ENCODE peak calls at places on chromosomes 1 and 21, in six cellular contexts. T is GM23338, X is neural progenitor cell, G is mammary epithelial cell, C is keratinocyte, F is HCT116. V is an unnamed sample.

GRCh38 chr1:155069551-155070391 is 6.2 kb downstream of the EFNA4 start:
- DNase-seq in T (peak; percentile 76), X (peak; percentile 60), G (no peak), C (no peak), F (no peak), V (no peak)

GRCh38 chr1:30106125-30106524 is 617.3 kb downstream of the MATN1 start:
- DNase-seq in T (peak; percentile 86), X (peak; percentile 82), G (no peak), C (no peak), F (no peak), V (peak; percentile 16)

GRCh38 chr1:89259283-89259971 is 13.2 kb downstream of the GBP5 start:
- DNase-seq in T (no peak), X (no peak), G (no peak), C (no peak), F (no peak), V (no peak)

GRCh38 chr21:19228241-19228640 is 824.7 kb upstream of the TMPRSS15 start:
- DNase-seq in T (no peak), X (no peak), G (no peak), C (no peak), F (no peak), V (no peak)

GRCh38 chr1:201624741-201625646 is 86.1 kb downstream of the NAV1 start:
- DNase-seq in T (no peak), X (no peak), G (no peak), C (no peak), F (no peak), V (no peak)

GRCh38 chr1:44200336-44200735 is 12.9 kb upstream of the DMAP1 start:
- DNase-seq in T (no peak), X (no peak), G (no peak), C (no peak), F (no peak), V (no peak)

GRCh38 chr1:182601416-182601786 is 2.8 kb downstream of the RGS16 start:
- DNase-seq in T (peak; percentile 96), X (peak; percentile 94), G (peak; percentile 52), C (no peak), F (peak; percentile 69), V (peak; percentile 92)

GRCh38 chr21:42233067-42233981 is 14.4 kb downstream of the ABCG1 start:
- DNase-seq in T (peak; percentile 49), X (no peak), G (no peak), C (no peak), F (no peak), V (peak; percentile 97)

GRCh38 chr1:116585886-116586285 is 15.1 kb upstream of the CD58 start:
- DNase-seq in T (no peak), X (no peak), G (no peak), C (no peak), F (no peak), V (no peak)

GRCh38 chr1:116066868-116067563 is 44.2 kb upstream of the MAB21L3 start:
- DNase-seq in T (no peak), X (no peak), G (peak; percentile 7), C (no peak), F (no peak), V (no peak)

GRCh38 chr1:109803901-109804331 is 40.2 kb upstream of the EPS8L3 start:
- DNase-seq in T (no peak), X (no peak), G (no peak), C (no peak), F (no peak), V (no peak)

GRCh38 chr1:21865609-21865942 is 53.5 kb downstream of the LDLRAD2 start:
- DNase-seq in T (no peak), X (no peak), G (no peak), C (no peak), F (no peak), V (peak; percentile 86)

GRCh38 chr1:226635456-226635941 is 86.9 kb downstream of the STUM start:
- DNase-seq in T (no peak), X (no peak), G (peak; percentile 59), C (no peak), F (no peak), V (no peak)

GRCh38 chr1:224067621-224068457 is 46.1 kb upstream of the FBXO28 start:
- DNase-seq in T (no peak), X (no peak), G (peak; percentile 86), C (no peak), F (no peak), V (no peak)

GRCh38 chr1:13748610-13749505 is 48.9 kb downstream of the PRDM2 start:
- DNase-seq in T (peak; percentile 97), X (peak; percentile 98), G (peak; percentile 96), C (peak; percentile 62), F (peak; percentile 80), V (peak; percentile 96)

GRCh38 chr1:21852282-21853129 is 40.4 kb downstream of the LDLRAD2 start:
- DNase-seq in T (no peak), X (no peak), G (no peak), C (no peak), F (no peak), V (peak; percentile 63)

GRCh38 chr1:224454337-224455055 is 19.9 kb upstream of the WDR26 start:
- DNase-seq in T (no peak), X (no peak), G (peak; percentile 93), C (peak; percentile 79), F (no peak), V (no peak)

GRCh38 chr1:227899141-227899819 is 48.5 kb downstream of the WNT9A start:
- DNase-seq in T (no peak), X (no peak), G (no peak), C (no peak), F (no peak), V (no peak)

GRCh38 chr1:173297798-173298391 is 90.8 kb upstream of the TNFSF4 start:
- DNase-seq in T (no peak), X (no peak), G (no peak), C (no peak), F (no peak), V (no peak)

GRCh38 chr1:92711473-92712165 is 73.3 kb downstream of the EVI5 start:
- DNase-seq in T (no peak), X (no peak), G (no peak), C (no peak), F (no peak), V (no peak)

GRCh38 chr1:202158810-202159533 is 1.4 kb downstream of the PTPN7 start:
- DNase-seq in T (peak; percentile 47), X (no peak), G (no peak), C (no peak), F (no peak), V (peak; percentile 70)

GRCh38 chr1:155324717-155325595 is 4.3 kb downstream of the RUSC1 start:
- DNase-seq in T (peak; percentile 94), X (peak; percentile 88), G (peak; percentile 41), C (no peak), F (peak; percentile 44), V (peak; percentile 24)

GRCh38 chr1:9293512-9294439 is 1.1 kb downstream of the SPSB1 start:
- DNase-seq in T (peak; percentile 49), X (no peak), G (no peak), C (no peak), F (no peak), V (peak; percentile 47)

GRCh38 chr1:85940621-85941306 is 215.8 kb downstream of the COL24A1 start:
- DNase-seq in T (no peak), X (no peak), G (no peak), C (no peak), F (no peak), V (no peak)

GRCh38 chr1:16122916-16123315 is 33.0 kb downstream of the EPHA2 start:
- DNase-seq in T (no peak), X (no peak), G (peak; percentile 97), C (no peak), F (no peak), V (no peak)

DNA sequence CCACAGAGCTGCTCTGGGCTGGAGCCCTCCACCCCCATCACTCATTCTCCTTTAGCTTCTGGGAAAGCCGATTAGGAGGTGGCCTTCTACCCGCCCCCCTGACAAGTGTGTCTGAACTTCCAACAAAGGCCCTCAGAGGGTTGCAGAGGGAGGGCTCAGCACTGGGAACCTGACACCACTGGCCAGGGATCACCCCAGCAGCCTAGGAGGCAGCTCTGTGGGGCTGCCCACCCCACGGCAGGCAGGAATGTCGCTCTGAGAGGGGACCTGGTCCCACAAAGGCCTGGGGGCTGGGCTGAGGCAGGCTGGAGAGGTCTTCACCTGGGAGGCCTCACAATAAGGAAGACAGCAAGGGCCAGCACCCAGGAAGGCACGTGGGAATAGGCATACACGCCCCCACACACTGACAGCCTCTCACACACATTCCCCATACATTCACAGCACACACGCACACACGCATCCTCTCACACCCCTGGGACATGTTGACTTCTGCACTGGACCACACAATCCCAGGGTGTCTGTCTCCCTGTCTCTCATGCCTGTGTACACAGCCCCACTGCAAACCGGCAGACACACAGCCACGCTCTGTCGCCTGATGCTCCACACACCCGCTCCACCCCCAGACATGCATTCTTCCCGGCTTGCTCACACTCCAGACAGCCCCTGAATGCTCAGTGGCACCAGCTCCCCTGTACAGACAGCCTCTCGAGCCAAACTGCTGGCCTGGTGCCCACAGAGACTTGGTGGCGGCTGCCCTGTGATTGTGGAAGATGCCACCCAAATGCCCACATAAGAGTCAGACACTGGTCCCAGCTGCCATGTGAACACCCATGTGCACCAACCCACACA is 30.7 kb downstream of the DMBX1 start:
- DNase-seq in T (peak; percentile 64), X (peak; percentile 92), G (peak; percentile 68), C (no peak), F (peak; percentile 23), V (no peak)
- H3K27ac ChIP-seq in T (no peak overlapping the region), X (no peak overlapping the region), G (no peak overlapping the region), C (no peak overlapping the region), F (no peak overlapping the region), V (no peak overlapping the region)

GRCh38 chr1:229029644-229030235 is 241.2 kb upstream of the RAB4A start:
- DNase-seq in T (no peak), X (no peak), G (no peak), C (no peak), F (no peak), V (no peak)

GRCh38 chr1:229028987-229029550 is 241.8 kb upstream of the RAB4A start:
- DNase-seq in T (no peak), X (no peak), G (no peak), C (no peak), F (no peak), V (no peak)

GRCh38 chr1:229028509-229028908 is 242.4 kb upstream of the RAB4A start:
- DNase-seq in T (peak; percentile 18), X (peak; percentile 71), G (no peak), C (no peak), F (no peak), V (no peak)

GRCh38 chr1:229027158-229027557 is 243.8 kb upstream of the RAB4A start:
- DNase-seq in T (no peak), X (peak; percentile 68), G (no peak), C (no peak), F (no peak), V (no peak)

GRCh38 chr1:229027622-229028182 is 243.2 kb upstream of the RAB4A start:
- DNase-seq in T (peak; percentile 71), X (peak; percentile 94), G (no peak), C (no peak), F (no peak), V (peak; percentile 46)
- H2AFZ ChIP-seq in T (peak overlapping the region; percentile 0), X (no peak overlapping the region), G (no peak overlapping the region), C (no peak overlapping the region), F (no peak overlapping the region), V (peak overlapping the region; percentile 70)

GRCh38 chr1:54558434-54559030 is 10.5 kb downstream of the ACOT11 start:
- DNase-seq in T (no peak), X (no peak), G (no peak), C (no peak), F (no peak), V (no peak)
- H3K27ac ChIP-seq in T (no peak overlapping the region), X (no peak overlapping the region), G (no peak overlapping the region), C (no peak overlapping the region), F (no peak overlapping the region), V (no peak overlapping the region)

DNA sequence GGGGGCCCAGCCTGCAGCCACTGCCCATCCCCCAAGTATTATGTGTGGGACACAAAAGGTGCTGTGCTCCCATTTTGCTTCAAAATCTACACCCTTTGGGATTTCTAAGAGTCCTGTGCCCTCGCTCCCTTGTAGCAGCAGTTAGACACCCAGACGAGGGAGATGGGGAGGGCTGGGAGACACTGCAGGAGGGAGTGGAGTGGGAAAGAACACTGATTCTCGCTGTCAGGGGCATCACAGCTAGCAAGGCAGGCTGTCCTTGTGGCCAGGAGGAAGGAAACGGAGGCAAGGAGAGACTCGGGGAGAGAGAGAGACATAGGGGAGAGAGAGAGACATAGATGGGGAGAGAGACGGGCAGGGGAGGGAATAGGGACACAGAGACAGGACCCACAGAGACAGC is 38.5 kb downstream of the CSMD2 start:
- DNase-seq in T (no peak), X (no peak), G (no peak), C (no peak), F (no peak), V (no peak)
- H2AFZ ChIP-seq in T (no peak overlapping the region), X (no peak overlapping the region), G (no peak overlapping the region), C (no peak overlapping the region), F (no peak overlapping the region), V (no peak overlapping the region)

V was measured in OCI-LY7.